ENCODE peak calls at places on chromosomes 12 and 14, in five cellular contexts. Z, N, Y, B and V are unnamed samples.

GRCh38 chr12:81517296-81517695 is 241.9 kb downstream of the PPFIA2 start:
- DNase-seq in Z (no peak), N (no peak), Y (no peak), B (no peak), V (no peak)

GRCh38 chr12:113095405-113095804 is 38.9 kb downstream of the DTX1 start:
- DNase-seq in Z (no peak), N (no peak), Y (no peak), B (no peak), V (no peak)

GRCh38 chr12:112815589-112816321 is 24.2 kb downstream of the RPH3A start:
- DNase-seq in Z (no peak), N (no peak), Y (no peak), B (no peak), V (no peak)

GRCh38 chr12:113462117-113462774 is 9.4 kb downstream of the LHX5 start:
- DNase-seq in Z (peak; percentile 88), N (peak; percentile 82), Y (peak; percentile 22), B (peak; percentile 37), V (peak; percentile 82)

GRCh38 chr14:93720981-93721483 is 67.3 kb downstream of the PRIMA1 start:
- DNase-seq in Z (no peak), N (no peak), Y (no peak), B (no peak), V (no peak)

GRCh38 chr14:33186656-33187055 is 248.0 kb downstream of the NPAS3 start:
- DNase-seq in Z (no peak), N (no peak), Y (no peak), B (no peak), V (no peak)

GRCh38 chr12:12870454-12870853 is 20.9 kb upstream of the GPRC5A start:
- DNase-seq in Z (no peak), N (no peak), Y (no peak), B (no peak), V (no peak)

GRCh38 chr12:109308534-109309440 is at the start of gene FOXN4:
- DNase-seq in Z (no peak), N (no peak), Y (no peak), B (no peak), V (no peak)

GRCh38 chr14:98189521-98189920 is 1082.5 kb downstream of the BCL11B start:
- DNase-seq in Z (no peak), N (peak; percentile 3), Y (no peak), B (no peak), V (no peak)

GRCh38 chr14:54814076-54814475 is 88.5 kb downstream of the GCH1 start:
- DNase-seq in Z (no peak), N (no peak), Y (no peak), B (no peak), V (no peak)

GRCh38 chr12:43580601-43581000 is 28.6 kb upstream of the ADAMTS20 start:
- DNase-seq in Z (no peak), N (no peak), Y (no peak), B (no peak), V (no peak)

GRCh38 chr12:72338437-72338836 is 66.3 kb downstream of the TRHDE start:
- DNase-seq in Z (no peak), N (no peak), Y (no peak), B (no peak), V (no peak)

GRCh38 chr12:16568873-16569272 is 37.1 kb downstream of the LMO3 start:
- DNase-seq in Z (no peak), N (no peak), Y (no peak), B (no peak), V (no peak)

GRCh38 chr12:47576256-47576655 is 129.6 kb downstream of the RPAP3 start:
- DNase-seq in Z (no peak), N (no peak), Y (no peak), B (no peak), V (no peak)

GRCh38 chr12:76740501-76740900 is 23.4 kb upstream of the ZDHHC17 start:
- DNase-seq in Z (no peak), N (no peak), Y (no peak), B (no peak), V (no peak)

GRCh38 chr14:102530828-102531478 is 21.4 kb upstream of the ANKRD9 start:
- DNase-seq in Z (no peak), N (no peak), Y (no peak), B (no peak), V (no peak)

GRCh38 chr12:32548691-32549412 is 130.2 kb upstream of the DNM1L start:
- DNase-seq in Z (peak; percentile 61), N (peak; percentile 60), Y (peak; percentile 33), B (peak; percentile 20), V (no peak)

GRCh38 chr12:108622921-108623514 is 10.7 kb downstream of the SELPLG start:
- DNase-seq in Z (no peak), N (no peak), Y (no peak), B (no peak), V (no peak)

GRCh38 chr12:77954156-77954555 is 123.5 kb downstream of the NAV3 start:
- DNase-seq in Z (no peak), N (no peak), Y (no peak), B (no peak), V (no peak)

GRCh38 chr12:114656906-114657596 is 26.9 kb downstream of the TBX3 start:
- DNase-seq in Z (no peak), N (no peak), Y (no peak), B (no peak), V (no peak)

GRCh38 chr12:20588057-20588456 is 107.1 kb upstream of the SLCO1C1 start:
- DNase-seq in Z (no peak), N (peak; percentile 10), Y (no peak), B (no peak), V (no peak)

GRCh38 chr12:108367436-108367835 is 28.3 kb upstream of the CMKLR1 start:
- DNase-seq in Z (peak; percentile 23), N (peak; percentile 62), Y (no peak), B (no peak), V (no peak)

GRCh38 chr14:63453443-63453936 is 89.7 kb downstream of the PPP2R5E start:
- DNase-seq in Z (no peak), N (no peak), Y (no peak), B (no peak), V (no peak)

GRCh38 chr12:78580296-78580695 is 284.3 kb upstream of the SYT1 start:
- DNase-seq in Z (no peak), N (no peak), Y (no peak), B (no peak), V (no peak)

GRCh38 chr12:62922539-62922938 is 12.4 kb downstream of the PPM1H start:
- DNase-seq in Z (no peak), N (no peak), Y (no peak), B (no peak), V (no peak)

GRCh38 chr14:92903359-92903758 is 19.6 kb upstream of the CHGA start:
- DNase-seq in Z (no peak), N (no peak), Y (no peak), B (no peak), V (no peak)

GRCh38 chr14:74583689-74584434 is 28.2 kb downstream of the LTBP2 start:
- DNase-seq in Z (no peak), N (no peak), Y (no peak), B (no peak), V (no peak)

DNA sequence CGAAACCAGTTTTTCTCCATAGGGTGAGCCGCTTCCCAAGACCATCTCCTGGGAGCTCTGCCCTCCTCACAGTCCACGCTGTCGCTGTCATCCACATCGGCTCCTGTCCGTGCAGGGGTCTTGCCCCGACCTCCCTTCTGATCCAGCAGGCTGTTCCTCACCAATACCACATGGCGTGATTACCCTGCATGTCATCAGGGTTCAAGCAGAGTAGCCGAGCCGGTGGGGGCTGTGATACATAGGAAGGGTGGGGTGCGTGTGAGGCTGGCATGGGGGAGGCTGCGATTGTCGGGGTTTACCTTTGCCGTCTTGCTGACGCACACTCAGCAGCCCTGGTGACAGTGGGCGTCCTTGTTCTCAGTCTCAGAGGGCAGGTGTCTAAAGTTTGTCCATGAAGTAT is 17.0 kb downstream of the TEDC1 start:
- DNase-seq in Z (no peak), N (no peak), Y (no peak), B (no peak), V (no peak)
- H3K27ac ChIP-seq in Z (no peak overlapping the region), N (no peak overlapping the region), Y (no peak overlapping the region), B (no peak overlapping the region), V (no peak overlapping the region)

GRCh38 chr14:23399591-23399990 is 8.5 kb downstream of the MYH6 start:
- DNase-seq in Z (no peak), N (no peak), Y (no peak), B (no peak), V (peak; percentile 12)
- H3K27ac ChIP-seq in Z (no peak overlapping the region), N (no peak overlapping the region), Y (peak overlapping the region; percentile 85), B (no peak overlapping the region), V (peak overlapping the region; percentile 58)

GRCh38 chr12:26156996-26157395 is 32.2 kb upstream of the BHLHE41 start:
- DNase-seq in Z (no peak), N (peak; percentile 33), Y (no peak), B (no peak), V (no peak)

GRCh38 chr12:26150737-26151450 is 26.1 kb upstream of the BHLHE41 start:
- DNase-seq in Z (no peak), N (peak; percentile 34), Y (no peak), B (no peak), V (no peak)

GRCh38 chr12:26156201-26156871 is 31.5 kb upstream of the BHLHE41 start:
- DNase-seq in Z (no peak), N (no peak), Y (no peak), B (no peak), V (no peak)

GRCh38 chr12:26152507-26153102 is 27.8 kb upstream of the BHLHE41 start:
- DNase-seq in Z (no peak), N (no peak), Y (no peak), B (no peak), V (no peak)

GRCh38 chr12:26153421-26154154 is 28.8 kb upstream of the BHLHE41 start:
- DNase-seq in Z (peak; percentile 81), N (peak; percentile 81), Y (peak; percentile 24), B (peak; percentile 62), V (no peak)
- H3K27ac ChIP-seq in Z (no peak overlapping the region), N (peak overlapping the region; percentile 71), Y (peak overlapping the region; percentile 60), B (peak overlapping the region; percentile 14), V (peak overlapping the region; percentile 61)

GRCh38 chr14:20438664-20439063 is 2.7 kb upstream of the KLHL33 start:
- DNase-seq in Z (no peak), N (no peak), Y (no peak), B (no peak), V (no peak)

GRCh38 chr14:20429801-20430669 is 5.9 kb downstream of the KLHL33 start:
- DNase-seq in Z (no peak), N (peak; percentile 43), Y (no peak), B (no peak), V (peak; percentile 39)

GRCh38 chr14:20435454-20436362 is at the start of gene KLHL33:
- DNase-seq in Z (no peak), N (no peak), Y (peak; percentile 85), B (no peak), V (no peak)

GRCh38 chr14:20436363-20436755 is 393 bp upstream of the KLHL33 start:
- DNase-seq in Z (no peak), N (no peak), Y (no peak), B (no peak), V (no peak)

DNA sequence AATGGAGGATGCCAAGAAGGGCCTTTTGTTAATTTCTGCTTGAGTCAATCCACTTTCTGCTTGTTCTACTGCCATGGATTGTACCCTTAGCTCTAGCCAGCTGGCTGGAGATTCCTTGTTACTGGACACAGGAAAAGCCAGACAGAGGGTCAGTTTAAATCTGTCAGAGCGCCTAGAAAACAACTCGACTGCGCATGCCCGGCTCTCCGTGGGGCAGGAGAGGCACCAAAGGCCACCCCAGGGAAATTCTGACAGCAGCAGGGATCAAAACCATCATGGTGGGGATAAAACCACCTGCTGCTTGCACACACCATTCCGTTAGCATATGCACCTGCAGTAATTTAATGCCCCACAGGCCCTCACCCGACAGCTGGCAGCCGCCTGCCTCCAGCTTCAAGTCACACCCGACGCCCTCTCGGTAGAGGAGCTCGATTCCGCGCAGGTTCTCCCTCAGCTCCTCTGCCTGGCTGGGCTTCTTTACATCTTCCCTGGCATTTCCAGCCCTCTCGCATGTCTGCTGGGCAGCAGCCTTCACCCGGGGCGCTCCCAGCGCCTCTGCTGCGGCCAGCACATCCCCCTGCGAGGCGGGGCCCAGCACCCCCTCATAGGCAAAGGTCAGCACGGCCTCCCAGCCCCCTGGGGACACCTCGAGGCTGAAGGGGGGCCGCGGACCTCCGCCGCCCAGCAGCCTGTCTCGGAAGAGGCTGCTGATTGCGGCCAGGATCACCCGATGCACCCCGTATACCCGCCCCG is 1.1 kb downstream of the KLHL33 start:
- DNase-seq in Z (peak; percentile 30), N (peak; percentile 40), Y (peak; percentile 77), B (peak; percentile 73), V (peak; percentile 62)
- H3K27ac ChIP-seq in Z (no peak overlapping the region), N (no peak overlapping the region), Y (peak overlapping the region; percentile 88), B (peak overlapping the region; percentile 69), V (peak overlapping the region; percentile 72)